ENCODE peak calls at places on chromosomes 1 and 21, in seven cellular contexts. W is fibroblast of lung, J is PC-3, Z is neural progenitor cell, P is SK-N-SH, D is H1, V is endothelial cell of umbilical vein. R is an unnamed sample.

GRCh38 chr1:92486251-92487077 is at the start of gene GFI1:
- DNase-seq in W (peak; percentile 15), J (no peak), Z (peak; percentile 74), P (peak; percentile 58), D (peak; percentile 68), V (no peak), R (peak; percentile 43)

GRCh38 chr1:98325646-98326441 is 335.7 kb upstream of the SNX7 start:
- DNase-seq in W (peak; percentile 92), J (peak; percentile 94), Z (no peak), P (no peak), D (no peak), V (peak; percentile 91), R (peak; percentile 31)

GRCh38 chr1:117009132-117009531 is 7.6 kb downstream of the CD101 start:
- DNase-seq in W (no peak), J (no peak), Z (no peak), P (no peak), D (no peak), V (no peak), R (no peak)

GRCh38 chr21:44281801-44282200 is 3.9 kb upstream of the AIRE start:
- DNase-seq in W (no peak), J (no peak), Z (no peak), P (no peak), D (no peak), V (no peak), R (no peak)

GRCh38 chr1:46510998-46511365 is 21.3 kb downstream of the DMBX1 start:
- DNase-seq in W (no peak), J (no peak), Z (no peak), P (no peak), D (no peak), V (no peak), R (no peak)

GRCh38 chr21:25370311-25370744 is 237.0 kb downstream of the MRPL39 start:
- DNase-seq in W (peak; percentile 94), J (peak; percentile 97), Z (no peak), P (no peak), D (no peak), V (peak; percentile 75), R (peak; percentile 31)

GRCh38 chr21:43209575-43210453 is 41.0 kb downstream of the CRYAA start:
- DNase-seq in W (peak; percentile 6), J (peak; percentile 94), Z (no peak), P (peak; percentile 23), D (no peak), V (no peak), R (peak; percentile 82)

GRCh38 chr1:3460653-3461237 is 6.3 kb downstream of the ARHGEF16 start:
- DNase-seq in W (no peak), J (peak; percentile 44), Z (no peak), P (no peak), D (no peak), V (no peak), R (peak; percentile 19)

GRCh38 chr1:37096523-37096922 is 62.2 kb upstream of the GRIK3 start:
- DNase-seq in W (no peak), J (peak; percentile 23), Z (peak; percentile 36), P (peak; percentile 30), D (peak; percentile 63), V (peak; percentile 2), R (no peak)

GRCh38 chr1:6486433-6487011 is 4.9 kb downstream of the PLEKHG5 start:
- DNase-seq in W (peak; percentile 78), J (peak; percentile 97), Z (peak; percentile 96), P (peak; percentile 94), D (peak; percentile 97), V (peak; percentile 82), R (peak; percentile 94)

GRCh38 chr1:84995484-84996334 is 1.2 kb downstream of the MCOLN2 start:
- DNase-seq in W (no peak), J (peak; percentile 11), Z (no peak), P (peak; percentile 6), D (no peak), V (no peak), R (no peak)

GRCh38 chr1:58886611-58887010 is 102.8 kb upstream of the JUN start:
- DNase-seq in W (peak; percentile 51), J (no peak), Z (no peak), P (no peak), D (no peak), V (no peak), R (no peak)

GRCh38 chr1:8137406-8138244 is 111.5 kb upstream of the ERRFI1 start:
- DNase-seq in W (peak; percentile 97), J (peak; percentile 78), Z (peak; percentile 16), P (no peak), D (no peak), V (peak; percentile 97), R (no peak)
- H2AFZ ChIP-seq in W (no peak overlapping the region), J (peak overlapping the region; percentile 62), Z (peak overlapping the region; percentile 64), P (peak overlapping the region; percentile 43), D (peak overlapping the region; percentile 54), V (no peak overlapping the region), R (no peak overlapping the region)

GRCh38 chr1:246608616-246609376 is 42.5 kb downstream of the CNST start:
- DNase-seq in W (peak; percentile 94), J (peak; percentile 99), Z (peak; percentile 35), P (peak; percentile 42), D (no peak), V (peak; percentile 99), R (peak; percentile 81)
- H2AFZ ChIP-seq in W (no peak overlapping the region), J (peak overlapping the region; percentile 41), Z (no peak overlapping the region), P (no peak overlapping the region), D (no peak overlapping the region), V (no peak overlapping the region), R (no peak overlapping the region)

GRCh38 chr1:231161711-231162299 is at the start of gene TRIM67:
- DNase-seq in W (peak; percentile 7), J (no peak), Z (peak; percentile 74), P (peak; percentile 88), D (peak; percentile 54), V (peak; percentile 21), R (peak; percentile 60)
- H2AFZ ChIP-seq in W (no peak within 1 kb of the TSS), J (no peak within 1 kb of the TSS), Z (no peak within 1 kb of the TSS), P (no peak within 1 kb of the TSS), D (no peak within 1 kb of the TSS), V (no peak within 1 kb of the TSS), R (peak within 1 kb of the TSS; percentile 68)

GRCh38 chr1:167429612-167430011 is 88.7 kb downstream of the CD247 start:
- DNase-seq in W (no peak), J (no peak), Z (no peak), P (no peak), D (peak; percentile 23), V (no peak), R (no peak)
- H2AFZ ChIP-seq in W (no peak overlapping the region), J (no peak overlapping the region), Z (no peak overlapping the region), P (no peak overlapping the region), D (no peak overlapping the region), V (no peak overlapping the region), R (no peak overlapping the region)

DNA sequence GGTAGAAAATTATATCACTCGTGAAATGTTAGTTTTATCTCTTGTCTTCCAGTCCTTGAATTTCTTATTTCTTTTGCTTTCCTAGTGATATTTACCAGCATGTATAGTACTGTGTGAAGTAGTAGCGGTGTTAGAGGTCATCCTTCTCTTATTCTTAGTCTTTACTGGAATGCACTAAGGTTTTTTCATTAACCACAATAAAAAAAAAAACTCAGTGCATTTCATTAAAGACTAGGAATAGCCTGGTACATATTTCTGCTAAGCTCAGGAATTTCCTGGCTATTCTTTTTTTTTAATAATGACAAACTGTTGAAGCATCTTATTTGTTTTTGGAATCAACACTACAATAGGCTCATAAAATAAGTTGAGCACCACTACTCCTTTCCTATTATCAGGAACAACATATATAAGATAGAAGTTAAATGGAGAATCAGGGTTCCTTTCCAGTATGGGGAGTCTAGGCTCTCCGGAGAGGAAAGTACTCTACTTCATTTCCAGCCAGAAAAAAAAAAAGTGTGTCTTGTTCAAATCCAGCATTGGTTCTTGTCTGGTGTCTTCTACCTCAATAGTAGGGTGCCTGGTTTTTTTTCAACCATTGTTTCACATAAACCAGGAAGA is 60.0 kb downstream of the TNFSF18 start:
- DNase-seq in W (peak; percentile 57), J (peak; percentile 76), Z (no peak), P (no peak), D (no peak), V (peak; percentile 61), R (no peak)
- H2AFZ ChIP-seq in W (no peak overlapping the region), J (no peak overlapping the region), Z (no peak overlapping the region), P (peak overlapping the region; percentile 19), D (no peak overlapping the region), V (peak overlapping the region; percentile 15), R (no peak overlapping the region)

GRCh38 chr1:230891984-230892383 is 23.7 kb upstream of the C1orf198 start:
- DNase-seq in W (no peak), J (no peak), Z (no peak), P (no peak), D (no peak), V (no peak), R (no peak)
- H2AFZ ChIP-seq in W (no peak overlapping the region), J (no peak overlapping the region), Z (no peak overlapping the region), P (no peak overlapping the region), D (no peak overlapping the region), V (no peak overlapping the region), R (no peak overlapping the region)

GRCh38 chr21:16502897-16503296 is 773.1 kb downstream of the USP25 start:
- DNase-seq in W (no peak), J (no peak), Z (no peak), P (no peak), D (no peak), V (no peak), R (no peak)

GRCh38 chr21:16496594-16496993 is 766.8 kb downstream of the USP25 start:
- DNase-seq in W (no peak), J (no peak), Z (no peak), P (no peak), D (no peak), V (peak; percentile 75), R (no peak)

DNA sequence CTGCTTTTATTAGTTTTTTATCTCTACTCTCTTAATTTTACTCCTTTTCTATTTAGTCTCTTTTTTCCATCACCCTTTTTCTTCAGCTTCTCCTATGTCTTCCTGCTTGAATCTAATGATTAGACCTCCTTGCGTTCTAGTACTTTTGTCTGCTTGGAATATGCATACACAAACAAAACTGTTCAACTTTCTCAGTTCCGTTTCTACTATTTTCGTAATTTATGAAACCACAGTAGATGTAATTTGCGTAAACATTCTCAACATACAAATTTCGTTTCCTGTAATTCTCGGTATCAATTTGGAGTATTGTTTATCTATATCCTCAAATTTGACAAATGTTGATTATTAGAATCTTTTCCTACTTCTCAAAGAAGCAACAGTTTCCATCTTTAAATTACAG is 772.5 kb downstream of the USP25 start:
- DNase-seq in W (no peak), J (no peak), Z (no peak), P (no peak), D (no peak), V (no peak), R (no peak)
- H2AFZ ChIP-seq in W (no peak overlapping the region), J (no peak overlapping the region), Z (peak overlapping the region; percentile 36), P (no peak overlapping the region), D (no peak overlapping the region), V (no peak overlapping the region), R (no peak overlapping the region)

GRCh38 chr1:89953929-89954328 is 41.0 kb upstream of the ZNF326 start:
- DNase-seq in W (no peak), J (peak; percentile 68), Z (no peak), P (no peak), D (no peak), V (no peak), R (no peak)

GRCh38 chr1:89954401-89954800 is 40.5 kb upstream of the ZNF326 start:
- DNase-seq in W (no peak), J (peak; percentile 31), Z (no peak), P (no peak), D (peak; percentile 35), V (no peak), R (no peak)

GRCh38 chr1:89952021-89952995 is 42.6 kb upstream of the ZNF326 start:
- DNase-seq in W (peak; percentile 55), J (peak; percentile 22), Z (no peak), P (no peak), D (no peak), V (no peak), R (no peak)

GRCh38 chr1:89955311-89955710 is 39.6 kb upstream of the ZNF326 start:
- DNase-seq in W (no peak), J (no peak), Z (no peak), P (no peak), D (no peak), V (no peak), R (no peak)

GRCh38 chr1:89953072-89953626 is 41.8 kb upstream of the ZNF326 start:
- DNase-seq in W (peak; percentile 77), J (peak; percentile 95), Z (peak; percentile 34), P (no peak), D (peak; percentile 52), V (peak; percentile 42), R (peak; percentile 67)
- H2AFZ ChIP-seq in W (no peak overlapping the region), J (peak overlapping the region; percentile 9), Z (no peak overlapping the region), P (peak overlapping the region; percentile 33), D (no peak overlapping the region), V (peak overlapping the region; percentile 70), R (no peak overlapping the region)